ENCODE peak calls at places on chromosomes 12 and 14, in seven cellular contexts. J, R, Q, C, N, W and S are unnamed samples.
A peak's percentile ranks its signal among the peaks of the same experiment; 100 is the strongest.

GRCh38 chr12:110688446-110689001 is 391 bp downstream of the HVCN1 start:
- DNase-seq in J (peak; percentile 24), R (peak; percentile 71), Q (no peak), C (no peak), N (no peak), W (no peak), S (no peak)

GRCh38 chr12:132270516-132270915 is 58.9 kb downstream of the GALNT9 start:
- DNase-seq in J (no peak), R (no peak), Q (no peak), C (no peak), N (no peak), W (no peak), S (no peak)

GRCh38 chr12:94261119-94261518 is 112.7 kb downstream of the PLXNC1 start:
- DNase-seq in J (no peak), R (peak; percentile 76), Q (no peak), C (no peak), N (no peak), W (no peak), S (no peak)

GRCh38 chr12:105204916-105205315 is 31.1 kb downstream of the APPL2 start:
- DNase-seq in J (no peak), R (no peak), Q (no peak), C (no peak), N (peak; percentile 93), W (no peak), S (no peak)

GRCh38 chr12:131901431-131902331 is 7.3 kb downstream of the ULK1 start:
- DNase-seq in J (no peak), R (peak; percentile 76), Q (no peak), C (no peak), N (no peak), W (no peak), S (no peak)

GRCh38 chr14:89284368-89285058 is 132.5 kb downstream of the FOXN3 start:
- DNase-seq in J (no peak), R (no peak), Q (no peak), C (no peak), N (peak; percentile 40), W (no peak), S (no peak)

GRCh38 chr14:101373690-101374295 is 187.5 kb upstream of the DIO3 start:
- DNase-seq in J (no peak), R (no peak), Q (no peak), C (no peak), N (no peak), W (no peak), S (no peak)

GRCh38 chr12:117125275-117125613 is 26.0 kb upstream of the TESC start:
- DNase-seq in J (no peak), R (no peak), Q (no peak), C (no peak), N (no peak), W (no peak), S (no peak)

GRCh38 chr12:6962285-6963015 is 8.0 kb downstream of the PHB2 start:
- DNase-seq in J (no peak), R (peak; percentile 79), Q (no peak), C (no peak), N (no peak), W (no peak), S (no peak)

GRCh38 chr14:53525608-53526007 is 372.5 kb upstream of the DDHD1 start:
- DNase-seq in J (no peak), R (no peak), Q (no peak), C (no peak), N (peak; percentile 81), W (no peak), S (no peak)

GRCh38 chr14:46499521-46499920 is 152.1 kb downstream of the RPL10L start:
- DNase-seq in J (no peak), R (no peak), Q (no peak), C (no peak), N (no peak), W (no peak), S (no peak)

GRCh38 chr14:74085047-74085637 is 386 bp downstream of the LIN52 start:
- DNase-seq in J (peak; percentile 22), R (peak; percentile 35), Q (peak; percentile 37), C (peak; percentile 15), N (peak; percentile 51), W (peak; percentile 1), S (peak; percentile 79)

GRCh38 chr12:42343721-42344120 is 17.8 kb downstream of the PPHLN1 start:
- DNase-seq in J (no peak), R (no peak), Q (no peak), C (no peak), N (no peak), W (no peak), S (no peak)

GRCh38 chr14:32043624-32044023 is 33.5 kb upstream of the ARHGAP5 start:
- DNase-seq in J (no peak), R (no peak), Q (no peak), C (no peak), N (no peak), W (no peak), S (no peak)

GRCh38 chr12:18382486-18382885 is 121.2 kb downstream of the PIK3C2G start:
- DNase-seq in J (peak; percentile 4), R (no peak), Q (no peak), C (no peak), N (peak; percentile 5), W (no peak), S (no peak)

GRCh38 chr12:17992002-17992656 is 97.9 kb downstream of the RERGL start:
- DNase-seq in J (peak; percentile 1), R (peak; percentile 11), Q (peak; percentile 29), C (no peak), N (peak; percentile 59), W (no peak), S (peak; percentile 50)

GRCh38 chr12:11581179-11581755 is 68.2 kb upstream of the ETV6 start:
- DNase-seq in J (peak; percentile 42), R (peak; percentile 52), Q (peak; percentile 51), C (peak; percentile 74), N (peak; percentile 78), W (peak; percentile 65), S (peak; percentile 81)

GRCh38 chr12:112190626-112191025 is 65.3 kb downstream of the TRAFD1 start:
- DNase-seq in J (no peak), R (peak; percentile 27), Q (no peak), C (no peak), N (no peak), W (no peak), S (no peak)

GRCh38 chr12:128069359-128069997 is 197.5 kb upstream of the TMEM132C start:
- DNase-seq in J (peak; percentile 18), R (peak; percentile 37), Q (peak; percentile 20), C (no peak), N (peak; percentile 47), W (no peak), S (peak; percentile 25)

GRCh38 chr12:111238075-111238734 is 130.7 kb downstream of the PHETA1 start:
- DNase-seq in J (no peak), R (no peak), Q (no peak), C (no peak), N (no peak), W (no peak), S (no peak)

GRCh38 chr14:22315336-22315735 is 273.7 kb downstream of the DAD1 start:
- DNase-seq in J (no peak), R (no peak), Q (no peak), C (no peak), N (no peak), W (no peak), S (no peak)

GRCh38 chr12:18284461-18284860 is 23.1 kb downstream of the PIK3C2G start:
- DNase-seq in J (no peak), R (no peak), Q (no peak), C (no peak), N (no peak), W (no peak), S (no peak)

GRCh38 chr12:43057561-43057960 is 468.0 kb upstream of the PRICKLE1 start:
- DNase-seq in J (no peak), R (no peak), Q (no peak), C (no peak), N (peak; percentile 62), W (no peak), S (no peak)

GRCh38 chr14:64720190-64720589 is 16.0 kb downstream of the PLEKHG3 start:
- DNase-seq in J (peak; percentile 76), R (no peak), Q (peak; percentile 36), C (peak; percentile 42), N (peak; percentile 83), W (no peak), S (no peak)

GRCh38 chr12:52528641-52529143 is 8.5 kb upstream of the KRT5 start:
- DNase-seq in J (no peak), R (no peak), Q (no peak), C (no peak), N (no peak), W (no peak), S (no peak)

GRCh38 chr14:103395245-103395644 is 10.0 kb downstream of the MARK3 start:
- DNase-seq in J (peak; percentile 33), R (no peak), Q (no peak), C (no peak), N (peak; percentile 62), W (peak; percentile 28), S (no peak)

GRCh38 chr14:33932033-33932432 is 18.8 kb downstream of the EGLN3 start:
- DNase-seq in J (no peak), R (no peak), Q (no peak), C (no peak), N (no peak), W (no peak), S (no peak)

GRCh38 chr14:61388173-61388975 is 67.0 kb downstream of the PRKCH start:
- DNase-seq in J (no peak), R (no peak), Q (no peak), C (no peak), N (peak; percentile 77), W (peak; percentile 51), S (no peak)

GRCh38 chr14:36647827-36648753 is 13.6 kb upstream of the PAX9 start:
- DNase-seq in J (no peak), R (peak; percentile 86), Q (no peak), C (no peak), N (peak; percentile 47), W (no peak), S (peak; percentile 57)

GRCh38 chr12:100820314-100820713 is 25.7 kb downstream of the ANO4 start:
- DNase-seq in J (no peak), R (no peak), Q (no peak), C (no peak), N (no peak), W (no peak), S (no peak)

GRCh38 chr14:77022219-77022852 is 6.2 kb downstream of the IRF2BPL start:
- DNase-seq in J (no peak), R (no peak), Q (no peak), C (no peak), N (no peak), W (no peak), S (no peak)

GRCh38 chr12:21502872-21503271 is 1.3 kb downstream of the GOLT1B start:
- DNase-seq in J (no peak), R (peak; percentile 10), Q (no peak), C (no peak), N (no peak), W (no peak), S (peak; percentile 19)

GRCh38 chr12:69007166-69007857 is 74.3 kb upstream of the CPM start:
- DNase-seq in J (peak; percentile 32), R (peak; percentile 6), Q (no peak), C (no peak), N (peak; percentile 94), W (no peak), S (no peak)

GRCh38 chr12:108510836-108511235 is 4.2 kb upstream of the FICD start:
- DNase-seq in J (no peak), R (no peak), Q (no peak), C (no peak), N (no peak), W (no peak), S (no peak)

GRCh38 chr12:52976574-52977071 is 27.7 kb downstream of the KRT18 start:
- DNase-seq in J (peak; percentile 72), R (no peak), Q (no peak), C (no peak), N (no peak), W (no peak), S (no peak)